ENCODE peak calls at places on chromosome 11, in seven cellular contexts. W, I, L, N, F, Z and O are unnamed samples.

GRCh38 chr11:44629732-44630345 is 64.4 kb downstream of the CD82 start:
- DNase-seq in W (no peak), L (peak; percentile 16), N (no peak), Z (no peak), F (no peak), I (no peak), O (peak; percentile 32)

GRCh38 chr11:115699326-115699725 is 195.1 kb upstream of the CADM1 start:
- DNase-seq in F (no peak), I (no peak), N (no peak), L (no peak), W (no peak), Z (no peak), O (peak; percentile 52)

GRCh38 chr11:77287615-77288273 is 13.7 kb downstream of the GDPD4 start:
- DNase-seq in L (no peak), F (no peak), Z (no peak), N (no peak), W (no peak), I (no peak), O (no peak)

GRCh38 chr11:11995601-11996000 is 12.8 kb downstream of the DKK3 start:
- DNase-seq in N (no peak), Z (no peak), L (no peak), I (no peak), F (no peak), W (no peak), O (no peak)

GRCh38 chr11:80855975-80856524 is 1415.2 kb upstream of the TENM4 start:
- DNase-seq in I (no peak), W (no peak), Z (no peak), L (no peak), N (no peak), F (no peak), O (no peak)

GRCh38 chr11:66607126-66607834 is 9.2 kb upstream of the RBM14 start:
- DNase-seq in N (no peak), L (peak; percentile 80), I (no peak), W (peak; percentile 84), Z (no peak), F (peak; percentile 70), O (peak; percentile 96)

GRCh38 chr11:65316979-65317786 is 2.5 kb downstream of the CDC42EP2 start:
- DNase-seq in F (peak; percentile 78), I (no peak), W (peak; percentile 34), N (no peak), Z (no peak), L (peak; percentile 89), O (peak; percentile 90)

GRCh38 chr11:9015677-9016076 is 11.9 kb upstream of the NRIP3 start:
- DNase-seq in Z (peak; percentile 71), L (peak; percentile 70), W (peak; percentile 75), I (peak; percentile 50), F (peak; percentile 56), N (no peak), O (peak; percentile 86)

GRCh38 chr11:58059011-58059358 is 28.2 kb downstream of the OR6Q1 start:
- DNase-seq in L (no peak), Z (no peak), F (no peak), I (no peak), W (no peak), N (no peak), O (no peak)

GRCh38 chr11:134261626-134262488 is 8.5 kb downstream of the ACAD8 start:
- DNase-seq in L (no peak), F (no peak), N (peak; percentile 64), W (no peak), Z (peak; percentile 35), I (no peak), O (no peak)

GRCh38 chr11:288328-289144 is at the start of gene PGGHG:
- DNase-seq in F (peak; percentile 72), I (no peak), W (no peak), N (peak; percentile 96), Z (no peak), L (peak; percentile 84), O (peak; percentile 87)

GRCh38 chr11:46677991-46678740 is 22.3 kb downstream of the ARHGAP1 start:
- DNase-seq in F (no peak), I (no peak), L (no peak), Z (no peak), N (no peak), W (no peak), O (no peak)
- TF ChIP-seq POLR2AphosphoS5 in F (no peak), I (no peak), L (no peak), Z (no peak), N (no peak), W (no peak), O (no peak)

GRCh38 chr11:19892387-19892786 is 179.8 kb downstream of the NAV2 start:
- DNase-seq in L (no peak), W (no peak), F (no peak), I (no peak), Z (no peak), N (peak; percentile 6), O (no peak)

GRCh38 chr11:19891050-19891449 is 178.4 kb downstream of the NAV2 start:
- DNase-seq in W (no peak), N (no peak), L (no peak), F (no peak), I (no peak), Z (no peak), O (no peak)

GRCh38 chr11:19889531-19889930 is 176.9 kb downstream of the NAV2 start:
- DNase-seq in Z (no peak), N (no peak), F (no peak), W (no peak), L (no peak), I (no peak), O (no peak)

GRCh38 chr11:19892876-19893275 is 180.2 kb downstream of the NAV2 start:
- DNase-seq in N (no peak), Z (no peak), I (no peak), W (no peak), L (no peak), F (no peak), O (no peak)

DNA sequence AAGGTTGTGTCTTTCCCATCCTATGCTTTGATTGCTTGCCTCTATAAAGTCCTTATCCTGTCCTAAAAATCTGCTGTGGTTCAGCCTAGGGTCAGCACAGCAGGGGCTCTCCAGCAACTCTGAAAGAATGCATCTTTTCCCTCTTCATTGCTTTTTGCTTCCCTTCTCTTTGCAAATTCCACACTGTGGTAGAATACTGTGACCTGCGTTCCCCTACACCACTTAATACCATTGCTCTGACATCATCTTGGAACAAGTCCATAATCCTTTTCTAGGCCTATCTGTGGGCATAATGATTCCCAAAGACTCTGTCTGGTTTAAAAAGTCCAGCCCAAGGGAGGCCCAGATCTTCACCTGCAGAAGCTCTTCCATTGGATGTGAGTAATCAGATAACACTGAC is 177.7 kb downstream of the NAV2 start:
- DNase-seq in I (no peak), L (no peak), W (no peak), Z (no peak), N (no peak), F (no peak), O (no peak)
- TF ChIP-seq POLR2AphosphoS5 in I (no peak), L (no peak), W (no peak), Z (no peak), N (no peak), F (no peak), O (no peak)

GRCh38 chr11:48020092-48020755 is 39.9 kb downstream of the PTPRJ start:
- DNase-seq in I (no peak), N (no peak), L (no peak), Z (no peak), W (no peak), F (no peak), O (no peak)
- TF ChIP-seq POLR2AphosphoS5 in I (no peak), N (peak; percentile 10), L (no peak), Z (no peak), W (no peak), F (no peak), O (no peak)

DNA sequence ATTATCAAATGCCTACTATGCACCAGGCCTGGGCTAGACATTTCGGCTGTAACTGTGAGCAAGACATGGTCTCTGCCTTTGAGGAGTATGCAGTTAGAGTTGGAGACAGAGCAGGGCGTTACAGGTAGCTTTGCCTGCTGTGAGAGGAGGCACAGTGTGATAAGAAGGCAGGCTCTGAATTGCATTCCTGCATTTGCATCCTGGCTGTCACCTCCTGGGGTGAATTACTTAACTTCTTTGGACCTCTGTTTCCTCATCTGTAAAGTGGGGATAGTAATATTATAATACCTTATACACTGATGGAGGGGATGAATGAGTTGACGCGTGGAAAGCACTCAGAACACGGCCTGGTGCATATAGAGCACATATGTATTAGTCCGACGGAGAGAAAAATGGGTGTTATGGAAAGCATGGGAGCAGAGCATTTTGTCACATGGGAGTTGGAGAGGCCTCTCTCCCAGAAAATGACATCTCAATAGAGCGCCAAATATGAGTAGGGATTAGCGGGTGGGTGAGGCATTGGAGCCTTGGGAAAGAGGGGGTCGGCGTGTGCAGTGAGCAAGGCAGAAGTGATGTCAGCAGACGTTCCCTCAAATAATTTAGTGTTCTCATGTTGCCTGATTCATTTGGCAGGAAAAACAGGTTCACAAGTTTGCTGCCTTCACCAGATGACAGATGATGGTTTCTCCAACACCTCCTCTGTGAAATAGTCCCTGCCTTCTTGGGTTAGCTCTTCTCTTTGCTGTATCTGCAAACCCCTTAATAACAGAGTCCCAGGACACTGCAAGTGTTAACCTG is 118.3 kb upstream of the ARHGAP20 start:
- DNase-seq in L (no peak), Z (no peak), F (no peak), N (no peak), W (no peak), I (peak; percentile 9), O (no peak)
- TF ChIP-seq POLR2AphosphoS5 in L (no peak), Z (no peak), F (no peak), N (no peak), W (no peak), I (no peak), O (no peak)

DNA sequence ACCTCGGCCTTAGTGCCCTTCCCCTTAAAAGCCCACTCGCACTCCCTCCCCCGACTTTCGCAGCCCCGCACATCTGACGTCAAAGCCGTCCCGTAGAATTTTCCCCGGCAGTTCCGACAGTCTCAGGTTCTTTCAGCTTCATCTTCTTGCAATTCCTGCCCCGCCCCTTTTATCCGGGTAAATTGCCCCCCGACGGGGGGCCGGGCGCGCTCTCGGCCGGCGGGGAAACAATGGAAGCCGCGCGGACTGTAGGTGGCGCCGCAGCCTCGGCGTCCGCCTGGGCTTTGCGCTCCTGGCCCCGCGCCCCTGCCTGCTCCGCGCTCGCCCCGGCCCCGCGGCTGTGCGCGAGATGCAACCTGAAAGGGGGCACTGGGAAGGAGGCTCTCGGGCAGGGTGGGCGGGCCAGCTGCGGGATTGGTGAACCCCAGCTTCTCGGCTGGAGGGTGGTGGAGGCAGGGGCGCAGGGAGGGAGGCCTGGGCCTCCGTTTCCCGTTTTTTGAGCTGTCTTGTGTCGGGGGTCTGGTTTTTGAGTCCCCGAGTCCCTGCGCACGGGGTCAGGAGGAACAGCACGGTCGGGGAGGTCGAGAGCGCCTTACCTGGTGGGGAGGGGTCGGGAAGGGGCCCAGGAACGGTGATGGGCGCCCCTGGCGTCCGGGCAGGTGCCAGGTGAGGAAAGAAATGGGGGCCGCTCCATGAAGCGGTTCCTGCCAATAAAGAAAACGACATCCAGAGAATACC is 855 bp upstream of the FGF19 start:
- DNase-seq in N (peak; percentile 83), Z (peak; percentile 75), W (no peak), L (no peak), F (no peak), I (no peak), O (no peak)
- TF ChIP-seq POLR2AphosphoS5 in N (no peak), Z (no peak), W (no peak), L (no peak), F (no peak), I (no peak), O (no peak)